ENCODE peak calls at places on chromosomes 2 and 18, in nine cellular contexts. R, L, S, F, I, D, M, T and P are unnamed samples.

GRCh38 chr18:68721681-68722583 is 7.0 kb upstream of the TMX3 start:
- ATAC-seq in M (no peak), S (peak; percentile 70), F (peak; percentile 24), D (peak; percentile 20), I (peak; percentile 30), L (peak; percentile 79), T (no peak), R (no peak), P (no peak)

GRCh38 chr18:650428-650858 is 7.0 kb upstream of the TYMS start:
- ATAC-seq in S (peak; percentile 41), L (peak; percentile 61), M (peak; percentile 67), D (no peak), I (no peak), T (no peak), F (no peak), R (no peak), P (no peak)

GRCh38 chr18:44325903-44326650 is 354.6 kb upstream of the SETBP1 start:
- ATAC-seq in I (no peak), F (no peak), T (no peak), R (peak; percentile 48), D (no peak), L (no peak), S (no peak), M (no peak), P (peak; percentile 67)

GRCh38 chr2:136134126-136134525 is 16.2 kb upstream of the CXCR4 start:
- ATAC-seq in L (no peak), R (no peak), I (no peak), D (no peak), S (no peak), M (no peak), F (no peak), T (no peak), P (no peak)

GRCh38 chr18:56632070-56633022 is 6.0 kb downstream of the TXNL1 start:
- ATAC-seq in D (no peak), T (no peak), F (no peak), L (no peak), R (no peak), M (no peak), I (no peak), S (no peak), P (no peak)

GRCh38 chr18:55859116-55859515 is 271.1 kb upstream of the TCF4 start:
- ATAC-seq in M (no peak), T (no peak), I (no peak), R (no peak), D (no peak), S (no peak), F (no peak), L (no peak), P (no peak)

GRCh38 chr2:168165418-168165817 is 82.0 kb downstream of the STK39 start:
- ATAC-seq in I (peak; percentile 63), M (peak; percentile 75), T (no peak), R (no peak), L (peak; percentile 22), F (peak; percentile 11), D (peak; percentile 58), S (no peak), P (peak; percentile 73)

GRCh38 chr2:120566331-120567035 is 169.2 kb upstream of the GLI2 start:
- ATAC-seq in S (no peak), T (no peak), I (peak; percentile 94), L (no peak), F (peak; percentile 93), R (no peak), D (peak; percentile 94), M (no peak), P (no peak)